ENCODE peak calls at places on chromosomes 1 and 21, in four cellular contexts. B is left ventricle myocardium inferior; D is CD8-positive, alpha-beta memory T cell; A is brain microvascular endothelial cell. J is an unnamed sample.

GRCh38 chr1:143611159-143611558 is 360.6 kb downstream of the FAM72C start:
- DNase-seq in B (no peak), D (no peak), A (no peak), J (no peak)

GRCh38 chr1:103218821-103219220 is 110.5 kb upstream of the COL11A1 start:
- DNase-seq in B (no peak), D (no peak), A (no peak), J (no peak)

GRCh38 chr1:170666661-170667060 is 2.7 kb downstream of the PRRX1 start:
- DNase-seq in B (no peak), D (no peak), A (peak; percentile 11), J (no peak)

GRCh38 chr1:232344791-232345399 is 285.0 kb downstream of the SIPA1L2 start:
- DNase-seq in B (no peak), D (no peak), A (peak; percentile 37), J (no peak)

GRCh38 chr21:42142141-42142540 is 71.0 kb downstream of the UMODL1 start:
- DNase-seq in B (no peak), D (no peak), A (no peak), J (no peak)

GRCh38 chr1:39842726-39843305 is 40.5 kb downstream of the TRIT1 start:
- DNase-seq in B (no peak), D (no peak), A (no peak), J (no peak)

GRCh38 chr1:76147917-76148316 is 73.4 kb downstream of the ST6GALNAC3 start:
- DNase-seq in B (no peak), D (no peak), A (no peak), J (no peak)

GRCh38 chr1:54885863-54886723 is 902 bp downstream of the DHCR24 start:
- DNase-seq in B (no peak), D (no peak), A (no peak), J (no peak)

GRCh38 chr1:82317671-82318070 is 516.9 kb downstream of the ADGRL2 start:
- DNase-seq in B (no peak), D (no peak), A (peak; percentile 58), J (no peak)

GRCh38 chr1:116569776-116570357 is 959 bp downstream of the CD58 start:
- DNase-seq in B (peak; percentile 47), D (peak; percentile 51), A (no peak), J (peak; percentile 63)

GRCh38 chr1:12276225-12276624 is 46.4 kb downstream of the VPS13D start:
- DNase-seq in B (no peak), D (no peak), A (peak; percentile 34), J (no peak)

GRCh38 chr1:62295921-62296451 is 23.2 kb downstream of the KANK4 start:
- DNase-seq in B (no peak), D (no peak), A (peak; percentile 75), J (no peak)

GRCh38 chr1:966135-966602 is at the start of gene PLEKHN1:
- DNase-seq in B (no peak), D (no peak), A (peak; percentile 55), J (no peak)

GRCh38 chr1:206101351-206101750 is 15.8 kb downstream of the AVPR1B start:
- DNase-seq in B (no peak), D (no peak), A (no peak), J (no peak)

GRCh38 chr21:38286739-38287426 is 30.1 kb downstream of the KCNJ15 start:
- DNase-seq in B (no peak), D (no peak), A (no peak), J (no peak)

GRCh38 chr1:88741413-88741812 is 57.3 kb downstream of the PKN2 start:
- DNase-seq in B (no peak), D (no peak), A (peak; percentile 6), J (no peak)

GRCh38 chr1:218463194-218464156 is 118.3 kb downstream of the TGFB2 start:
- DNase-seq in B (peak; percentile 61), D (no peak), A (peak; percentile 83), J (no peak)

GRCh38 chr1:14977338-14977931 is 176.1 kb upstream of the TMEM51 start:
- DNase-seq in B (no peak), D (no peak), A (no peak), J (no peak)

GRCh38 chr1:27970401-27970800 is 10.6 kb downstream of the XKR8 start:
- DNase-seq in B (no peak), D (no peak), A (peak; percentile 78), J (no peak)

GRCh38 chr21:16624468-16625102 is 888.3 kb upstream of the CXADR start:
- DNase-seq in B (no peak), D (no peak), A (no peak), J (no peak)

GRCh38 chr1:5837976-5838653 is 154.1 kb downstream of the NPHP4 start:
- DNase-seq in B (no peak), D (no peak), A (no peak), J (no peak)

GRCh38 chr1:19315378-19316206 is 3.5 kb downstream of the SLC66A1 start:
- DNase-seq in B (no peak), D (no peak), A (peak; percentile 50), J (no peak)

GRCh38 chr1:30982937-30983336 is 74.4 kb upstream of the SDC3 start:
- DNase-seq in B (no peak), D (no peak), A (no peak), J (no peak)

GRCh38 chr1:116268211-116268610 is 104.8 kb upstream of the ATP1A1 start:
- DNase-seq in B (no peak), D (no peak), A (no peak), J (no peak)

GRCh38 chr21:41235214-41235613 is 67.3 kb downstream of the BACE2 start:
- DNase-seq in B (no peak), D (no peak), A (no peak), J (no peak)

GRCh38 chr1:205792481-205792881 is 17.2 kb upstream of the RAB29 start:
- DNase-seq in B (no peak), D (no peak), A (no peak), J (no peak)

GRCh38 chr1:45800899-45801298 is 2.5 kb upstream of the MAST2 start:
- DNase-seq in B (no peak), D (no peak), A (no peak), J (no peak)

GRCh38 chr1:43822040-43822439 is 111.6 kb upstream of the ARTN start:
- DNase-seq in B (no peak), D (no peak), A (peak; percentile 72), J (no peak)

GRCh38 chr1:11731719-11732283 is 4.1 kb upstream of the AGTRAP start:
- DNase-seq in B (peak; percentile 81), D (no peak), A (peak; percentile 48), J (no peak)

GRCh38 chr1:52904590-52905375 is 16.8 kb downstream of the ECHDC2 start:
- DNase-seq in B (no peak), D (peak; percentile 7), A (peak; percentile 22), J (peak; percentile 46)

DNA sequence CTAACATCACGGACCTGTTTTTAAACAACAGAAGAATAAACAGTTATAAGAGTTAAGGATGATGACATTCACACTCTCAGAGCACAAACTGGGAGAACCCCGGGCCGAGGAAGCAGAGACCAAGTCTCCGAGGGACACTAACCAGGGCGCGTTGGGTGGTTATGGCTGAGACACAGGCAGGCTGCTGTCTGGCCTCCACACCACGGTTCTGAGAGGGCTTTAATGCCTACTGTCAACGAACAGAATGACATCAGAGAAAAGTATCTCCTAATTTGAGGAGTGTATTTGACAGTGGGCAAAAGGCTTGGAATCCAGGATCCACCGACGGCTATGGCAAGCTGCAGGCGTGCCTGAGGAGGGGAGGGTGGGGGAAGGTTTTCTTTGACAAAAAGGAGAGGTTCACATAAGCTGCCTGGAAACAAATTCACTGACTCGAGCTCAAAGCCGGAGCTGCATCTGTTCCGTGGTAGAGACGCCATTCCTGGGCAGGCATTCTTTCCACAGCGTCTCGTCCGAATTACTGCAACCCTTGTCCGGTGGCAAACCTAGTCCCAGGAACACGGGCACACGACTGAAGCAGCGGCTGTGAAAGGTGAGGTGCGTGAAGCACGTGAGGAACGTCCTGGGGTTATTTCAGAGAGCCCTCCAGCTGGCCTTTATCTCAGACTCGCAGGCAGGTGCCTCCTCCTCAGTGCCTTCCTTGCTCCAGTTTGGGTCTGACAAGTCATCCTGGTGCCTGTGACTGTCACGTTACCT is 9.4 kb downstream of the POFUT2 start:
- DNase-seq in B (no peak), D (no peak), A (no peak), J (no peak)
- H3K27ac ChIP-seq in B (no peak overlapping the region), D (no peak overlapping the region), A (no peak overlapping the region), J (no peak overlapping the region)

GRCh38 chr21:43639470-43640178 is 19.7 kb downstream of the HSF2BP start:
- DNase-seq in B (no peak), D (no peak), A (no peak), J (no peak)

GRCh38 chr21:43643193-43643592 is 16.1 kb downstream of the HSF2BP start:
- DNase-seq in B (no peak), D (no peak), A (no peak), J (no peak)

GRCh38 chr21:43637530-43637929 is 21.8 kb downstream of the HSF2BP start:
- DNase-seq in B (no peak), D (no peak), A (no peak), J (no peak)

GRCh38 chr21:43644609-43645008 is 14.7 kb downstream of the HSF2BP start:
- DNase-seq in B (no peak), D (no peak), A (peak; percentile 59), J (no peak)

DNA sequence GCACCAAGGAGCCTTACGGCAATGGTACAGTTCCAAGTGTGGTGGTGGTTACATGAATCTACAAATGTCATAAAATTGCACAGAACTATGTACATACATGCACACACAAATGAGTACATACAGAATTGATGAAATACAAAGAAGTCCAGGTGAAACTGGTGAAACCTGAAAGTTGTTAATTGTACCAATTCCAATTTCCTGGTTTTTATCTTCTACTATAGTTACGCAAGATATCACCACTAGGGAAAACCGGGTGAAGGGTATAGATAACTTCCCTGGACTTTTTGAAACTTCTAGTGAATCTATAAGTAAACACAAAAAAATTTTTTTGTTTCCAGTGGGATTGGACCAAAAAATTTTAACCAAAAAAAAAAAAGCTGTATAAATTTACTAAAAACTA is 18.9 kb downstream of the HSF2BP start:
- DNase-seq in B (no peak), D (no peak), A (no peak), J (no peak)
- H3K27me3 ChIP-seq in B (no peaks in the 10 kb centered on the region), D (no peaks in the 10 kb centered on the region), A (no peaks in the 10 kb centered on the region), J (no peaks in the 10 kb centered on the region)

GRCh38 chr1:169046671-169047070 is 59.8 kb upstream of the ATP1B1 start:
- DNase-seq in B (no peak), D (no peak), A (no peak), J (no peak)
- H3K27ac ChIP-seq in B (no peak overlapping the region), D (no peak overlapping the region), A (no peak overlapping the region), J (no peak overlapping the region)

GRCh38 chr1:95108792-95109191 is 8.4 kb upstream of the TLCD4 start:
- DNase-seq in B (no peak), D (no peak), A (no peak), J (no peak)
- H3K27me3 ChIP-seq in B (no peaks in the 10 kb centered on the region), D (no peaks in the 10 kb centered on the region), A (no peaks in the 10 kb centered on the region), J (no peaks in the 10 kb centered on the region)

DNA sequence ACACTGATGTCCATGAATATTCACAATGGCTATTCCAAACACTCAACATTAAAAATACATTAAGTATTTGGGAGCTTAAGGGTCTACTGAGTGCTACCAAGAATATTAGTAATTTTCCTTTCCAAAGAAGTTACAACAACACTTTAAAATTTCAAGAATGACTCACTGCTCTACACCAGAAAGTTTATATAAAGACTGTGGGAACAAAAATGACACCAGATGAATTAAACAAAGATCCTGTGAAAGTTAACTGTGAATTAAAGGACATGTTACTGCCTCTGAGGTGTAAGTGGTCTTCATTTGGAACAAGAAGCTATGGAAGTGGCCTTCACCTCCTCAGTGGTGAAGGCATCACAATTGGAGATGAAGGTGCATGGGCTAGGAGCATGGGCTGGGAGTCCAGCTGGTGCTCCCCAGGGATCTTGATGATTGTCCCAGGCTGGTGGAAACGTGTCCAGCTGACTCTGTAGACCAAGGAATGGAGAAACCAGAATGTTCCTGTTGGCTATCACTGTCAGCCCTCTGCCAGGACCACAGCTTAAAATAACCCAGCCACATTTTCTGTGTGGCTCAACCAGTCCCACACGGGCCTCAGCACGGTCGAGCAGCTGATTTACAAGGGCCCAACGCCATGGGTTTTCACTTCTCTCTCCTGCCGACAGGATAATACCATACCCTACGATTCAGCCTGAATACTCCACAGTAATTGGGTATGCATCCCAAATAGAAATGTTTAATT is 28.8 kb downstream of the TAF5L start:
- DNase-seq in B (peak; percentile 65), D (no peak), A (peak; percentile 64), J (no peak)
- H3K27ac ChIP-seq in B (peak overlapping the region; percentile 89), D (no peak overlapping the region), A (peak overlapping the region; percentile 68), J (no peak overlapping the region)